ENCODE peak calls at places on chromosomes 7 and 10, in five cellular contexts. T, R, W, G and E are unnamed samples.

GRCh38 chr7:107150375-107151073 is 18.3 kb upstream of the HBP1 start:
- DNase-seq in T (peak), R (no peak), W (peak), G (peak), E (no peak)

GRCh38 chr7:155782466-155782865 is 29.8 kb downstream of the SHH start:
- DNase-seq in T (no peak), R (no peak), W (no peak), G (no peak), E (no peak)

GRCh38 chr10:36802523-36803153 is 322.8 kb upstream of the ANKRD30A start:
- DNase-seq in T (no peak), R (no peak), W (no peak), G (no peak), E (no peak)

GRCh38 chr7:32145911-32146310 is 75.7 kb upstream of the PDE1C start:
- DNase-seq in T (no peak), R (no peak), W (no peak), G (no peak), E (no peak)

GRCh38 chr7:39855325-39855674 is 94.8 kb upstream of the CDK13 start:
- DNase-seq in T (no peak), R (no peak), W (no peak), G (no peak), E (no peak)

GRCh38 chr7:141072548-141073172 is 1.2 kb upstream of the TMEM178B start:
- DNase-seq in T (peak), R (no peak), W (no peak), G (no peak), E (peak)

GRCh38 chr10:34528320-34528719 is 286.8 kb downstream of the PARD3 start:
- DNase-seq in T (no peak), R (no peak), W (peak), G (no peak), E (no peak)

GRCh38 chr10:63068246-63068645 is 64.9 kb upstream of the NRBF2 start:
- DNase-seq in T (no peak), R (no peak), W (no peak), G (no peak), E (no peak)

GRCh38 chr10:132604686-132605085 is 67.1 kb downstream of the INPP5A start:
- DNase-seq in T (no peak), R (no peak), W (no peak), G (no peak), E (no peak)

GRCh38 chr10:48526371-48526821 is 78.5 kb downstream of the ARHGAP22 start:
- DNase-seq in T (no peak), R (no peak), W (no peak), G (no peak), E (no peak)

GRCh38 chr10:50919010-50919409 is 33.6 kb upstream of the A1CF start:
- DNase-seq in T (no peak), R (no peak), W (no peak), G (no peak), E (no peak)

GRCh38 chr7:26686448-26686981 is 177.9 kb downstream of the SKAP2 start:
- DNase-seq in T (no peak), R (no peak), W (peak), G (peak), E (no peak)

GRCh38 chr10:50331486-50331885 is 80.2 kb upstream of the ASAH2 start:
- DNase-seq in T (no peak), R (no peak), W (peak), G (no peak), E (no peak)

GRCh38 chr7:105830405-105831218 is 45.8 kb downstream of the ATXN7L1 start:
- DNase-seq in T (no peak), R (no peak), W (peak), G (no peak), E (no peak)

GRCh38 chr7:64630496-64630895 is 35.4 kb upstream of the ZNF107 start:
- DNase-seq in T (no peak), R (no peak), W (peak), G (peak), E (no peak)

GRCh38 chr10:73908853-73909611 is 1.9 kb upstream of the PLAU start:
- DNase-seq in T (no peak), R (peak), W (peak), G (peak), E (no peak)

GRCh38 chr10:26468691-26469090 is 30.6 kb downstream of the APBB1IP start:
- DNase-seq in T (no peak), R (no peak), W (no peak), G (no peak), E (no peak)

GRCh38 chr7:153657182-153657800 is 394.9 kb upstream of the DPP6 start:
- DNase-seq in T (peak), R (no peak), W (no peak), G (no peak), E (no peak)
- TF ChIP-seq TAF1 in T (no peak), R (no peak), W (no peak), G (no peak), E (no peak)

GRCh38 chr10:78964274-78964951 is 104.4 kb upstream of the ZMIZ1 start:
- DNase-seq in T (no peak), R (no peak), W (no peak), G (no peak), E (no peak)
- TF ChIP-seq TAF1 in T (no peak), R (no peak), W (no peak), G (no peak), E (no peak)

GRCh38 chr10:21985541-21985940 is 18.0 kb downstream of the DNAJC1 start:
- DNase-seq in T (no peak), R (no peak), W (no peak), G (no peak), E (no peak)

GRCh38 chr10:21991785-21992184 is 11.7 kb downstream of the DNAJC1 start:
- DNase-seq in T (no peak), R (no peak), W (no peak), G (no peak), E (no peak)

GRCh38 chr10:21990449-21990848 is 13.1 kb downstream of the DNAJC1 start:
- DNase-seq in T (no peak), R (no peak), W (no peak), G (no peak), E (no peak)

GRCh38 chr10:21993360-21994001 is 10.0 kb downstream of the DNAJC1 start:
- DNase-seq in T (no peak), R (no peak), W (no peak), G (peak), E (no peak)

DNA sequence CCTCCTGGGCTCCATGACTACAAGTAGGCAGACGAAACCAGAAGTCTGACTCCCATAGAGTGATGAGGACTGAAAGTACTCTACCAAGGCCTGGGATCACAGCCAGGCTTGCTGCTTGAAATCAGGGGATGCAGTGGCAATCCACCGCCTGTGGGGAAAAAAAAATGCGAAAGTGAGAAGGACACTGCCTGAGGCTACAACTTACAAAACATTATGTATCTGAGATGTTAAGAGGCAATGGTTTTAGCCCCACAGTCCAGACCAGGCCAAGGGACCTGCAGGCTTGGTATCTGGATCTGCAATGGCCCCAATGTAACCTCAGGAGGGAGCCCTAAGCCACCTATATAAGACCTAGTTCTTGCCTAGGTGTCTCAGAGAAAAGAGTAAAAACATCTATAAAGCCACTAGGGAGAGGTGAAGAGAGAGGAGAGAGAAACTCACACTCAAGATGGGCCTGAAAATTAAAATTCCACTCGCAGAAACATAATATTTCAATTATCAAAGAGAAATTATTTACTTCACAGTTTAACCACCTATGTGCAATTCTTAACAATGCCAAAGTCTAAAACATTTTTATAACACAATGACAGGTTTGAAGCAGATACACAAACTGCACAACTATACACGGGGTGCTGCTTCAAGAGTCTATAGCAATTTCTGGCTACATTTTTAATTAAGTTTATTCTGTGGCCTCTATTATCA is 13.9 kb downstream of the DNAJC1 start:
- DNase-seq in T (peak), R (no peak), W (peak), G (peak), E (peak)
- TF ChIP-seq TAF1 in T (no peak), R (no peak), W (no peak), G (no peak), E (no peak)

DNA sequence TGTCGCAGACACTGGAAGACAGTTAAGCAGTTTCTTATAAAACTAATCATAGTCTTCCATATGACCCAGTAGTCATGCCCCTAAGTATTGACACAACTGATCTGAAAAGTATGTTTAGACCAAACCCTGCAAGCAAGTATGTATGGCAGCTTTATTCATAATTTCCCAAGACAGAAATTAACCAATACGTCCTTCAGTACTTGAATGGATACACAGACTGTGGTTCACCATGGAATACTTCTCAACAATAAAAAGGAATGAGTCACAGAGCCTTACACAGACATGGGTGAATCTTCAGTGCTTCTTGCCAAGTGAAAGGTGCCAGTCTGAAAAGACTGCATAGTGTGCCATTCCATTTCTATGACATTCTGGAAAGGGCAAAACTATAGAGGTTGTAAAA is 50.2 kb upstream of the AKR1E2 start:
- DNase-seq in T (no peak), R (no peak), W (no peak), G (no peak), E (no peak)
- TF ChIP-seq TAF1 in T (no peak), R (no peak), W (no peak), G (no peak), E (no peak)

GRCh38 chr10:67816719-67817118 is 21.3 kb downstream of the DNAJC12 start:
- DNase-seq in T (no peak), R (no peak), W (no peak), G (no peak), E (no peak)

GRCh38 chr10:67815571-67816059 is 22.4 kb downstream of the DNAJC12 start:
- DNase-seq in T (no peak), R (no peak), W (no peak), G (no peak), E (no peak)

DNA sequence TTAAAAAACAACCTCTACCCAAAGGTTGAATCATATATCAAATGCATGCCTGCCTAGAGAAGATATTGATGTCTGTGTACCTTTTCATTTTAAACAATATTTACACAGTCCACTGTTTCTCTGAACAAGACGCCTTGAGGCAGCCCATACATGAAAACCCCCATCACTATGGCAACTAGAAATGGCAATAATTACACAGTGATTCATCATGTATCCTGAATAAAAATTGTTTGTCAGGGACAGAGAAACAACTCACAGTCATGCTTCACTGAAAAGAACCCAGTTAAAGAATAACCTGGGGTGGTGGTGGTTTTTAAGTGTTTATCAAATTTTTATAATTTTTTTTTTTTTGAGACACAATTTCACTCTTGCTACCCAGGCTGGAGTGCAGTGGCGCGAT is 19.7 kb downstream of the DNAJC12 start:
- DNase-seq in T (no peak), R (no peak), W (peak), G (no peak), E (no peak)
- TF ChIP-seq TAF1 in T (no peak), R (no peak), W (no peak), G (no peak), E (no peak)

GRCh38 chr10:6667150-6667549 is 87.1 kb upstream of the PRKCQ start:
- DNase-seq in T (no peak), R (no peak), W (no peak), G (no peak), E (no peak)

GRCh38 chr10:6669269-6669859 is 89.3 kb upstream of the PRKCQ start:
- DNase-seq in T (no peak), R (no peak), W (peak), G (peak), E (no peak)

GRCh38 chr10:6667679-6668270 is 87.7 kb upstream of the PRKCQ start:
- DNase-seq in T (peak), R (no peak), W (peak), G (peak), E (no peak)

GRCh38 chr10:6674282-6674681 is 94.2 kb upstream of the PRKCQ start:
- DNase-seq in T (no peak), R (no peak), W (no peak), G (no peak), E (no peak)

DNA sequence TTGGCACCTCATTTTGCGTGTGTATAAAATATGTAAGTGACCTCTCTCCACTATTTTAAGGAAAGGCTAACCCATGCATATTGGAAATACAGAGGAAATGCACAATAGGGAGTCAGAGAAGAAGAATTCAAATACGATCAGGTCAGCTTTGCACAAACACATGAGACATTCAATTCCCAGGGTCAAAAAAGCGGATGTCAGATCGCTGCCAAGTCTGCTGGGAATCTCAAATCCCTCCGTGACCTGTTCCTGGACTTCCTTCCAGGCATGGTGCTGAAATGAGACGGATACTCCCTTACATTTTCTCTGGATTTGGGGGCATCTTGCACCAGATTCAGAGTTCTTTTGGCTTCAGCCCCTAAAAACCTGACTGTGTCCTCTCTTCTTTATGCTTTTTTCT is 91.9 kb upstream of the PRKCQ start:
- DNase-seq in T (no peak), R (no peak), W (no peak), G (no peak), E (no peak)
- TF ChIP-seq TAF1 in T (no peak), R (no peak), W (no peak), G (no peak), E (no peak)

GRCh38 chr10:98357208-98357836 is 57.7 kb downstream of the PYROXD2 start:
- DNase-seq in T (no peak), R (no peak), W (no peak), G (no peak), E (no peak)

GRCh38 chr10:98361636-98362035 is 53.3 kb downstream of the PYROXD2 start:
- DNase-seq in T (no peak), R (no peak), W (no peak), G (no peak), E (no peak)

GRCh38 chr10:98364432-98365102 is 50.4 kb downstream of the PYROXD2 start:
- DNase-seq in T (no peak), R (no peak), W (no peak), G (no peak), E (no peak)

GRCh38 chr10:98363188-98363587 is 51.8 kb downstream of the PYROXD2 start:
- DNase-seq in T (no peak), R (no peak), W (no peak), G (no peak), E (no peak)

GRCh38 chr10:98361131-98361633 is 53.8 kb downstream of the PYROXD2 start:
- DNase-seq in T (no peak), R (peak), W (no peak), G (peak), E (peak)
- TF ChIP-seq TAF1 in T (no peak), R (no peak), W (no peak), G (no peak), E (no peak)

GRCh38 chr7:16669581-16669980 is 23.6 kb downstream of the BZW2 start:
- DNase-seq in T (no peak), R (no peak), W (no peak), G (no peak), E (no peak)

GRCh38 chr7:16668978-16669377 is 23.0 kb downstream of the BZW2 start:
- DNase-seq in T (no peak), R (no peak), W (no peak), G (no peak), E (no peak)

GRCh38 chr7:16670021-16670420 is 24.0 kb downstream of the BZW2 start:
- DNase-seq in T (no peak), R (no peak), W (no peak), G (no peak), E (no peak)

GRCh38 chr7:16671811-16672210 is 25.8 kb downstream of the BZW2 start:
- DNase-seq in T (no peak), R (no peak), W (no peak), G (no peak), E (no peak)

GRCh38 chr7:16670747-16671344 is 24.9 kb downstream of the BZW2 start:
- DNase-seq in T (no peak), R (no peak), W (no peak), G (no peak), E (no peak)
- TF ChIP-seq TAF1 in T (no peak), R (no peak), W (no peak), G (no peak), E (no peak)

DNA sequence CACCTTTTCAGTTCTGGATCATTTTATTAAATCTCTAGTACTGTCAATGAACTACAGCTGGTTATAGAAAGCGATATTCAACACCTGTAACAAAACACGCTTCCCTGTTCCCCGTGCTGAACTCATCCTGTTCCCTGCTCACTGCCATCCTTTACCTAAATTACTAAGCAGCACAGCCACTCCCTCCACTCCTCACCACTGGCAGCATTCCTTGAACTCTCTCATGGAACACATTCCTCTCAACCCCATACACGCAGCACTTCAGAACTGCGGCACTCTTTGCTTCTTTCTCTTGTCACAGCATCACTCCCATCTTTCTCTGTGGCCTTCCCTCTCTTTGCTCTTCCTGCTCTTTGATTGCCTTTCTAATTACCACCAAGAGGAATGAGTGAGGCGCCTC is 27.4 kb downstream of the RELN start:
- DNase-seq in T (no peak), R (no peak), W (no peak), G (no peak), E (no peak)
- TF ChIP-seq TAF1 in T (no peak), R (no peak), W (no peak), G (no peak), E (no peak)